ENCODE peak calls at places on chromosomes 12 and 14, in nine cellular contexts. M is left ventricle myocardium inferior, V is upper lobe of left lung, Z is cardiac muscle cell, H is fibroblast of villous mesenchyme, X is coronary artery, T is lung, O is esophagus squamous epithelium, Q is fibroblast of the aortic adventitia. N is an unnamed sample.
A peak's percentile ranks its signal among the peaks of the same experiment; 100 is the strongest.

GRCh38 chr12:52615208-52615868 is 3.0 kb downstream of the KRT73 start:
- DNase-seq in M (no peak), V (no peak), Z (no peak), H (no peak), X (no peak), T (peak; percentile 23), O (no peak), Q (no peak), N (no peak)

GRCh38 chr12:100995201-100995600 is 200.6 kb downstream of the ANO4 start:
- DNase-seq in M (no peak), V (no peak), Z (no peak), H (peak; percentile 12), X (no peak), T (no peak), O (no peak), Q (peak; percentile 62), N (peak; percentile 23)

GRCh38 chr12:125983094-125983783 is 918.0 kb downstream of the AACS start:
- DNase-seq in M (no peak), V (peak; percentile 56), Z (peak; percentile 93), H (peak; percentile 69), X (no peak), T (no peak), O (no peak), Q (peak; percentile 39), N (peak; percentile 78)

GRCh38 chr12:121018860-121019259 is 2.6 kb upstream of the C12orf43 start:
- DNase-seq in M (no peak), V (no peak), Z (no peak), H (no peak), X (no peak), T (no peak), O (no peak), Q (no peak), N (no peak)

GRCh38 chr12:6951551-6952120 is 480 bp downstream of the PTPN6 start:
- DNase-seq in M (no peak), V (no peak), Z (no peak), H (no peak), X (no peak), T (no peak), O (no peak), Q (no peak), N (no peak)

GRCh38 chr12:54371328-54372112 is 7.2 kb upstream of the GPR84 start:
- DNase-seq in M (peak; percentile 79), V (no peak), Z (no peak), H (peak; percentile 48), X (no peak), T (no peak), O (no peak), Q (peak; percentile 83), N (no peak)

GRCh38 chr14:66746316-66747006 is 238.5 kb downstream of the GPHN start:
- DNase-seq in M (no peak), V (no peak), Z (peak; percentile 57), H (peak; percentile 47), X (no peak), T (no peak), O (no peak), Q (peak; percentile 70), N (peak; percentile 57)

GRCh38 chr14:92792885-92793284 is 1.2 kb upstream of the GOLGA5 start:
- DNase-seq in M (no peak), V (no peak), Z (no peak), H (no peak), X (no peak), T (no peak), O (no peak), Q (no peak), N (peak; percentile 31)

GRCh38 chr12:132716356-132716755 is 5.7 kb downstream of the PGAM5 start:
- DNase-seq in M (no peak), V (no peak), Z (no peak), H (no peak), X (no peak), T (no peak), O (no peak), Q (no peak), N (no peak)

GRCh38 chr14:89206426-89206825 is 210.6 kb downstream of the FOXN3 start:
- DNase-seq in M (no peak), V (no peak), Z (no peak), H (no peak), X (no peak), T (no peak), O (no peak), Q (no peak), N (peak; percentile 20)

GRCh38 chr12:107271523-107271922 is 178.2 kb upstream of the CRY1 start:
- DNase-seq in M (no peak), V (no peak), Z (no peak), H (no peak), X (no peak), T (no peak), O (no peak), Q (no peak), N (no peak)

GRCh38 chr12:63844391-63845341 is at the start of gene SRGAP1:
- DNase-seq in M (peak; percentile 75), V (peak; percentile 40), Z (peak; percentile 63), H (peak; percentile 79), X (peak; percentile 86), T (peak; percentile 56), O (no peak), Q (peak; percentile 87), N (peak; percentile 80)

GRCh38 chr12:32455607-32456063 is 56.3 kb downstream of the FGD4 start:
- DNase-seq in M (no peak), V (no peak), Z (peak; percentile 69), H (peak; percentile 83), X (no peak), T (no peak), O (no peak), Q (peak; percentile 89), N (peak; percentile 88)

GRCh38 chr12:74689071-74689655 is 151.5 kb downstream of the ATXN7L3B start:
- DNase-seq in M (no peak), V (no peak), Z (peak; percentile 46), H (peak; percentile 59), X (no peak), T (no peak), O (no peak), Q (peak; percentile 81), N (peak; percentile 71)

GRCh38 chr12:49131051-49131972 is at the start of gene TUBA1B:
- DNase-seq in M (peak; percentile 94), V (peak; percentile 94), Z (peak; percentile 97), H (peak; percentile 90), X (peak; percentile 93), T (peak; percentile 91), O (peak; percentile 61), Q (peak; percentile 84), N (peak; percentile 90)

DNA sequence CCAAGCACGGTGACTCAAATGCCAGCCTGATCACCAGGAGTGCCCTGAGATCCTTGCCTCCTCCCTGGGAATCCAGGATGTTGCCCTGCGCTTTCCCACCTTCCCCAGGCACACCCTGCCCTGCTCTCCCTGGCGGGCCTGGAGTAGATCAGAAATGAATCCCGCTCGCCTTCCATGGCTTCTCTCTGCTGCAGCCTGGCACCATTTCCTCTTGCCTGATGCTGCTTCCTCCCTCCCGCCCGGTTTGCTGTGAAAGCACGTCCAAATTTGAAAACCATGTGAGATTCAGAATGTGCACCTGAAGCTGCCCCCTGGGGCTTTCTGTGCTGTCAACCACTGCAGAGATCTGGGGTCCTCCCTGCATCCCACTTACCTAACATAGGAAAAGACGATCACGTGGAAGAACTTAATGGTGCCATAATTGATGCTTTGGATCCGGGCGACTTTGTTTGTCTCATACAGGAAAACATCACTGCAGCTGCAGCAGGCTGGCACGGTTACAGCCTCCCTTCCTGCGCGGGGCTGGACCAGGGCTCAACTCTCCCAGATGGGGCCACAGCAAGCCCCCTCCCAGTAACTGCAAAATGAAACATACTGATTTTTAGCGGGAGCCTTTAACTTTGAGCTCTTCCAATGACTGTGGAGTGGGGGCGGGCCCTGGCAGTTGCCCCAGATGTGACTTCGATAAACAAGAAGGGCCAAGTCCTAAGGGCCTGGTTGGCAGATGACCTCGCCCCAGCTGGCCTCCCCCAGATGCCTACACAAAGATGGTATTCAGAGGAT is 24.9 kb upstream of the C12orf76 start:
- DNase-seq in M (peak; percentile 21), V (peak; percentile 39), Z (no peak), H (no peak), X (no peak), T (peak; percentile 39), O (no peak), Q (no peak), N (no peak)
- H3K4me3 ChIP-seq in M (peak overlapping the region; percentile 55), V (peak overlapping the region; percentile 37), Z (no peak overlapping the region), H (peak overlapping the region; percentile 33), X (peak overlapping the region; percentile 68), T (peak overlapping the region; percentile 22), O (peak overlapping the region; percentile 44), Q (peak overlapping the region; percentile 61), N (peak overlapping the region; percentile 26)

DNA sequence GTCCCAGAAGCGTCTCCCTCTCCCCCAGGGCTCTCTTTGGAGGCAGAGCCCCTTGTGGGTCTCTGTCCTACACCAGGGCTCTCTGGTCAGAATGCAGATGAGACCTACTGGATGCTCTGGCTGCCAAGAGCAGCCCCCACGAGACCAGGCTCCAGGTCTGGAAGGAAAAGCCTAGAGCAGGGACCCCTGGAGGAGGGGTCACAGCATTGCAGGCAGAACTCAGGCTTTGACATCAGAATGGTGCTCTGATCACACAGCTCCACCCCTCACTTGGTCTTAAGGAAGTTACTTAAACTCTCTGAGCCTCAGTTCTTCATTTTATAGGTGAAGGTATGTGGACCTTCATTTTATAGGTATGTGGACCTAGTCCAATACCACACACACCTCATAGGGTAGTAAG is 83.1 kb downstream of the ARL6IP4 start:
- DNase-seq in M (no peak), V (no peak), Z (peak; percentile 45), H (peak; percentile 38), X (no peak), T (no peak), O (no peak), Q (no peak), N (no peak)
- TF ChIP-seq CTCF in M (peak; percentile 32), V (no peak), Z (peak; percentile 45), H (peak; percentile 54), X (no peak), T (no peak), O (no peak), Q (peak; percentile 42), N (peak; percentile 48)

GRCh38 chr12:50927356-50927755 is 25.0 kb upstream of the HIGD1C start:
- DNase-seq in M (no peak), V (no peak), Z (no peak), H (no peak), X (no peak), T (no peak), O (no peak), Q (no peak), N (no peak)
- H3K4me3 ChIP-seq in M (peak overlapping the region; percentile 88), V (peak overlapping the region; percentile 70), Z (no peak overlapping the region), H (peak overlapping the region; percentile 94), X (peak overlapping the region; percentile 95), T (peak overlapping the region; percentile 31), O (peak overlapping the region; percentile 76), Q (peak overlapping the region; percentile 93), N (peak overlapping the region; percentile 68)

DNA sequence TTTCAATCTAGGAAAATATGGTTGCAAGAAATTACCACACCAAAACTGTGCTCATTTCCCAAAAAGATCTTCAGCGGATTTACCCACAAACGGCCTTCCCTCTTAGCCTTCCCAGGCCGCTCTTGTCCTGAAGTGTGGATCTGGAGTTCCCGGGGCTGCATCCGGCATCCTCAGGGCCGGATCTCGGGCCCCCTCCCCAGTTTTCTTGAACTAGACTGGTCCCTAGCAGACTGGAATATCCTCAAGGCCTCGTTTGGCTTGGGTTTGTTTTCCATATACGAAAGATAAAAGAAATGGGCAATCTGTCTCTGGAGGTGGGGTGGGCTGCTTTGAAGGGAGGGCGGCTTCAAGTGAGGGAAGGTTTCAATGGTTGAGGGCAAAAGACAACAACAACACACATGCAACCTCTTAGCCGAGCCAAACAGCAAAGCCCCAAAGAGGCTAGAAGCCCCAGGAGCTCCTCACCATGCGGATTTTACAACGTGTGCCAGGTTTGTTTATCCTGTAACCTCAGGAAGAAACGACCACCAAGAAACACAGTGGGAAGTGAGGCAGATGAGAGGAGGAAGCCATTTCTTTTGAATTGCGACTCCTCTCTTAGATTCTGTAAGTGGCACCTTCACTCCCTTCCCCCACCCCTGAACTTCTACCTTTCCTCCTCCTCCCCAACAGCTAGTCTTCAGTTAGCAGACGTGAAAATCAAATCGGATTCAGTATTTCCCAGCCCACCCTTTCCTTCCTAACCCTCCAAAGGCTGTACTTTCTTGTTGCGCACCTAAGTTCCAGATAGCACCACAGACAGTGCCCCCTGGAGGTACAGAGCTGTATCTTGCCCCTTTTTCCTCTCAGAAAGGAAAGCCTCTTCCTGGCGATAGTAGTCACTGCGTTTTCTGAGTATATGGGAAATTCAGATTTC is 2.6 kb downstream of the MYF6 start:
- DNase-seq in M (no peak), V (no peak), Z (peak; percentile 37), H (no peak), X (no peak), T (no peak), O (no peak), Q (no peak), N (no peak)
- TF ChIP-seq CTCF in M (peak; percentile 14), V (no peak), Z (peak; percentile 51), H (peak; percentile 54), X (no peak), T (no peak), O (no peak), Q (peak; percentile 34), N (peak; percentile 35)